ENCODE peak calls at places on chromosomes 4 and X, in ten cellular contexts. V, O, N, G, L, S, J, H, F and W are unnamed samples.

GRCh38 chr4:30443289-30443688 is 276.9 kb upstream of the PCDH7 start:
- DNase-seq in J (no peak), O (no peak), H (no peak), F (no peak), G (no peak), L (no peak), S (no peak), V (no peak), N (no peak), W (no peak)

GRCh38 chrX:134695999-134696398 is 37.7 kb upstream of the PLAC1 start:
- DNase-seq in G (no peak), N (no peak), V (no peak), H (no peak), F (no peak), O (no peak), S (peak), L (no peak), J (no peak), W (no peak)

GRCh38 chr4:83387922-83388676 is 53.5 kb upstream of the HPSE start:
- DNase-seq in O (peak), L (no peak), N (no peak), H (no peak), F (no peak), V (no peak), J (peak), S (peak), G (no peak), W (no peak)

GRCh38 chr4:15479913-15480185 is 10.2 kb downstream of the CC2D2A start:
- DNase-seq in G (no peak), J (no peak), S (peak), O (no peak), F (no peak), L (no peak), V (no peak), N (no peak), H (no peak), W (no peak)

GRCh38 chr4:173076903-173077629 is 91.5 kb upstream of the GALNT7 start:
- DNase-seq in F (no peak), O (no peak), G (no peak), H (no peak), S (no peak), V (no peak), J (no peak), L (no peak), N (no peak), W (no peak)

GRCh38 chrX:45031830-45032229 is 158.8 kb downstream of the KDM6A start:
- DNase-seq in N (no peak), F (no peak), J (no peak), G (no peak), H (no peak), S (no peak), O (no peak), L (no peak), V (no peak), W (no peak)

GRCh38 chr4:54085284-54085683 is 14.7 kb upstream of the GSX2 start:
- DNase-seq in O (no peak), V (no peak), G (no peak), S (peak), N (no peak), F (no peak), H (no peak), J (no peak), L (no peak), W (no peak)

GRCh38 chr4:8594097-8595038 is 1.8 kb downstream of the CPZ start:
- DNase-seq in J (peak), O (no peak), G (no peak), F (peak), S (peak), V (no peak), N (peak), L (peak), H (peak), W (peak)

GRCh38 chrX:19156223-19156622 is 34.0 kb upstream of the ADGRG2 start:
- DNase-seq in J (no peak), L (no peak), V (no peak), F (no peak), S (no peak), O (no peak), N (no peak), G (no peak), H (peak), W (no peak)

GRCh38 chr4:7736436-7737267 is 203.0 kb downstream of the AFAP1 start:
- DNase-seq in L (no peak), V (no peak), J (no peak), H (no peak), G (no peak), N (no peak), O (no peak), S (peak), F (no peak), W (no peak)

GRCh38 chr4:89598602-89599001 is 238.4 kb downstream of the SNCA start:
- DNase-seq in O (no peak), J (no peak), V (no peak), G (peak), H (peak), S (peak), F (no peak), N (no peak), L (peak), W (peak)

GRCh38 chrX:138917781-138918180 is 206.3 kb upstream of the FGF13 start:
- DNase-seq in H (no peak), N (no peak), G (no peak), S (peak), L (no peak), F (no peak), J (no peak), V (no peak), O (no peak), W (no peak)